ENCODE peak calls at places on chromosomes 5 and 9, in four cellular contexts. Q is astrocyte, A is PC-9, M is coronary artery. Y is an unnamed sample.

GRCh38 chr9:134316444-134317160 is 9.7 kb upstream of the RXRA start:
- DNase-seq in A (no peak), M (no peak), Q (peak), Y (no peak)

GRCh38 chr9:37669232-37669631 is 18.5 kb downstream of the FRMPD1 start:
- DNase-seq in Q (no peak), M (no peak), A (no peak), Y (no peak)

GRCh38 chr5:2168601-2169416 is 286.1 kb upstream of the IRX4 start:
- DNase-seq in A (no peak), Q (no peak), M (no peak), Y (no peak)

GRCh38 chr9:121593066-121593465 is 58.4 kb upstream of the DAB2IP start:
- DNase-seq in A (no peak), Q (no peak), M (no peak), Y (no peak)

GRCh38 chr5:58491216-58491892 is at the start of gene GAPT:
- DNase-seq in A (no peak), M (no peak), Q (no peak), Y (no peak)

GRCh38 chr9:136526625-136527066 is 19.2 kb downstream of the NOTCH1 start:
- DNase-seq in A (no peak), Q (no peak), M (no peak), Y (peak)

GRCh38 chr9:120362446-120362845 is 217.5 kb downstream of the CDK5RAP2 start:
- DNase-seq in A (no peak), M (no peak), Q (peak), Y (no peak)

GRCh38 chr5:174533771-174534221 is 190.6 kb upstream of the MSX2 start:
- DNase-seq in M (no peak), Q (peak), A (peak), Y (no peak)

GRCh38 chr5:62051747-62052146 is 254.3 kb upstream of the KIF2A start:
- DNase-seq in M (no peak), Q (no peak), A (no peak), Y (no peak)

DNA sequence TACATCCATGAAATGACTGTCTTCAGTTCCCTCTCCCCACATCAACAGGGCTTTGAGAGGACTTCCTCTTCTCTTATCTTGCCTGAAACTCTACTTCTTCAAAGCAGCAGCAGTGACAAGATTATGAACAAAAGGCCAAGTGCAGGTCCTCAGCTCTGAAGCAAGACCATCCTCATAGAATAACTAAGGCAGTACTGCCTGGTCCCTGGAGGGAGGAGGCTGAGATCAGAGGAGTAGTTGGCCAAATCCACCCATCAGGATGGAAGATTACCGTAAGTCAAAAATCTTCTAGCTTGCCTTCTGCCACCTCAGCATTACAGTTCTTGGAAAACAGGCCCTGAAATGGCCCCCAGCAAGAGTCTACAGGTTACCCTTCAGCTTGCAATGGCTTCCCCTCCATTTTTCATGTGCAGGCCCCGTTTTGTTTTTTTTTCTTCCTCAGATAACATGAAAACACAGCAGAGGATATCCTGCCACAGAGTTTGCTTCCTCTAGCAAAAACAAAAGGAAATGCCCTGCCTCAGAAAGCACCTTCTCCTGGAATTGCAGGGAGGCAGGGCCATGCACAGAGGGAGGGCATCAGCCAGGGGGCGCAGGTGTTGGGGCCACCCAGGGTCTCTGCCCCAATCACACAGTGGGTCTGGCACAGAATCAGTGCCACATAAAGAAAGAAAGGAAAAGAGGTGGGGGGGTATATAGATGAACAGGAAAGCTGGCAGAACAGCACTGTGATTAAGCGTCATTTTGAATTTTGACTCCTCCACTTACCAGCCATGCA is 40.0 kb downstream of the KLHL3 start:
- DNase-seq in M (no peak), A (no peak), Q (no peak), Y (no peak)
- H3K4me3 ChIP-seq in M (no peak), A (no peak), Q (no peak), Y (no peak)

DNA sequence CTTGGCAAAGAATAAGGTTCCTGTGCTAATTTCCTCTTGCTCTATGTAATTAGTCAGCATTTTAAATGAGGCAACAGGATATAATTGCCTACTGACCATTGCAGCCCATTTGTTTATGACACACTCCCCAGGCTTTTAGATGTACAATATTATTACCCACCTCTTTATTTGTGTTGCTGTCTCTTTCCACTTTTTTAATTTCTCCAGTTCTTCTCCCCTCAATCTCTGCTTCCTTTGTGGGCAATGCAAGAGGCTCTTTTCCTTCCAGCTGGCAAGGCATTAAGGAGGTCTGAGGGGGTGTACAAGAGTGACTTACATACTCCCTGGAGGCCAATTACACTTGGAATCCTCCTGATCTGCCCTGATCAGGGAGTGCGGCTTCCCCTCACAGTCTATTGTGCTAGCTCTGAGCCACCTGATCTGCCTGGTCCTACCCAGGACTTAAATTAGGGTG is 418.8 kb downstream of the NR2F1-AS1 start:
- DNase-seq in Q (peak), A (peak), M (no peak), Y (no peak)
- H3K4me3 ChIP-seq in Q (peak), A (peak), M (no peak), Y (no peak)

GRCh38 chr5:67214713-67215591 is 18.4 kb upstream of the CD180 start:
- DNase-seq in Q (no peak), M (no peak), A (no peak), Y (peak)
- H3K4me3 ChIP-seq in Q (no peak), M (peak), A (no peak), Y (no peak)

GRCh38 chr5:150138551-150139265 is 16.9 kb downstream of the PDGFRB start:
- DNase-seq in Q (peak), A (no peak), M (peak), Y (no peak)
- H3K4me3 ChIP-seq in Q (peak), A (no peak), M (peak), Y (no peak)

GRCh38 chr5:150155258-150156032 is at the start of gene PDGFRB:
- DNase-seq in M (peak), Q (peak), A (peak), Y (peak)
- H3K4me3 ChIP-seq in M (peak), Q (peak), A (no peak), Y (peak)

GRCh38 chr5:67537439-67538342 is 341.1 kb upstream of the CD180 start:
- DNase-seq in A (no peak), M (no peak), Q (no peak), Y (no peak)
- H3K4me3 ChIP-seq in A (no peak), M (peak), Q (no peak), Y (no peak)

DNA sequence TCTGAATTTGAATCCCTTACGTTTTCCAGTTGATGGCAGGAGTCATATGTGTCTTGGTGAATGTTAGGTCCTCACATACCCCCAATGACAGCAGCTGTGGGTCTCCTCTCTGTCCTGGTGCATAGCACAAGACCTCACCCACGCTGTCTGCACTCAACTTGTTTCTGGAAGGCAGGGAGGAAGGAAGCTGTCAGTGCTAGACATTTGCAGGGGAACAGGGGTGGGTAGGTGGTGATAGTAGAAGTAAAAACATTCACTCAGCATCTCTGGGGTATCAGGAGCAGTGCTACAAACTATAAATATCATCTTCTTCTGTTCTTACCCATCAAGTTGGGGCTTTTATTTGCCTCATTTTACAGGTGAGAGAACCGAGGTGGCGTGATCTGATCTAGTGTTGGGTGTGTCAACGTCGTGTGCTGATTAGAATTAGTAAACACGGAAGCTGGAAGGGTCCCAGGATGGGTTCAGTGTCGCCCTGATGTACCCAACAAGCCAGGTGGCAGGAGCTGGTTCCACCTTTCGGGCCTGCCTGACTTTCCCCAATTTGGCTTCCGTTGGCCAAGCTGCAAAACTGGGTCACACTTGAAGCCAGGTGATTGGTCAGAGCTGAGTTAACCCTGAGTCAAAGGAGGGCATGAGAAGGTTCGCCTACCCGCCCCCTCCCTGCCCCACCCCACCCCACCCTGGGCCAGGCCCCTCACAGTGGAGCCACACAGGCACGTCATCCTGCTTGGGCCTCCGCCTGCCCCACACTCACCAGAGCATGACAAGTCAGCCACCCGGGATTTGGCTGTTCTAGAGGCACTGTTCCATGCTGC is 15.8 kb downstream of the ERGIC1 start:
- DNase-seq in A (no peak), M (no peak), Q (no peak), Y (peak)
- H3K4me3 ChIP-seq in A (no peak), M (no peak), Q (no peak), Y (no peak)

GRCh38 chr9:131610231-131610761 is 65.0 kb downstream of the PRRT1B start:
- DNase-seq in A (no peak), M (no peak), Q (peak), Y (no peak)

GRCh38 chr9:131606896-131607567 is 61.7 kb downstream of the PRRT1B start:
- DNase-seq in M (no peak), Q (no peak), A (no peak), Y (no peak)

GRCh38 chr9:131609116-131609830 is 64.0 kb downstream of the PRRT1B start:
- DNase-seq in M (no peak), Q (peak), A (no peak), Y (no peak)

GRCh38 chr9:131607591-131607990 is 62.3 kb downstream of the PRRT1B start:
- DNase-seq in M (no peak), Q (no peak), A (no peak), Y (no peak)

DNA sequence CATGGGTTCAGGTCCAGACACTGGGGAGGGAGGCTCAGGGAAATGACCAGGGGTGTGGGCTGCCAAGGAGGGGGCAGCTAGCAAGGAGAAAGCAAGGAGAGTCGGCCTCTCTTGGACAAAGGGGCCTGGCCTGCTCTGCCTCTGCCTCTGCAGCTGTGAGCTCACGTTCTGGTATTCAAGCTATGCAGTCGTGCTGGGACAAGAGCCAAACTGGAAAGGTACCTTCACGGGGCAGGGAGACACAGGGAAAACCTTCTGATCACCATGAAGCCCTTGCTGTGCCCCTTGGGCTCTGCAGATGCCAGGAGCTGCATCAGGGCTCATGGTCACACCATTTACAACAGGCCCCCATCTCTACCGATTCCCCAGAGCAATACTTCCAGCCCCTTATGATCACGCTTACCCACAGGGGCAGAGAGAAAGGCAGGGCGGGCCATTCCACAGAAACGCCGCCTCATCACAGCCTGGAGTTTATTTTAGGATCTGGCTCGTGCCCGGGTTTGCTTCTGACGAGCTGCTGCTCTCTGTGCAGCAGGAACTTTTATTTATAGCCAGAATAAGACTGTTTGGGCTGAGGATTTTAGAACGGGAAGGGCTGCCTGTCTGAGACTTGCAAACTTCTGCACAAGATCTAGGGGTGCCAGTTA is 63.3 kb downstream of the PRRT1B start:
- DNase-seq in A (peak), M (peak), Q (peak), Y (no peak)
- H3K4me3 ChIP-seq in A (peak), M (peak), Q (peak), Y (no peak)

DNA sequence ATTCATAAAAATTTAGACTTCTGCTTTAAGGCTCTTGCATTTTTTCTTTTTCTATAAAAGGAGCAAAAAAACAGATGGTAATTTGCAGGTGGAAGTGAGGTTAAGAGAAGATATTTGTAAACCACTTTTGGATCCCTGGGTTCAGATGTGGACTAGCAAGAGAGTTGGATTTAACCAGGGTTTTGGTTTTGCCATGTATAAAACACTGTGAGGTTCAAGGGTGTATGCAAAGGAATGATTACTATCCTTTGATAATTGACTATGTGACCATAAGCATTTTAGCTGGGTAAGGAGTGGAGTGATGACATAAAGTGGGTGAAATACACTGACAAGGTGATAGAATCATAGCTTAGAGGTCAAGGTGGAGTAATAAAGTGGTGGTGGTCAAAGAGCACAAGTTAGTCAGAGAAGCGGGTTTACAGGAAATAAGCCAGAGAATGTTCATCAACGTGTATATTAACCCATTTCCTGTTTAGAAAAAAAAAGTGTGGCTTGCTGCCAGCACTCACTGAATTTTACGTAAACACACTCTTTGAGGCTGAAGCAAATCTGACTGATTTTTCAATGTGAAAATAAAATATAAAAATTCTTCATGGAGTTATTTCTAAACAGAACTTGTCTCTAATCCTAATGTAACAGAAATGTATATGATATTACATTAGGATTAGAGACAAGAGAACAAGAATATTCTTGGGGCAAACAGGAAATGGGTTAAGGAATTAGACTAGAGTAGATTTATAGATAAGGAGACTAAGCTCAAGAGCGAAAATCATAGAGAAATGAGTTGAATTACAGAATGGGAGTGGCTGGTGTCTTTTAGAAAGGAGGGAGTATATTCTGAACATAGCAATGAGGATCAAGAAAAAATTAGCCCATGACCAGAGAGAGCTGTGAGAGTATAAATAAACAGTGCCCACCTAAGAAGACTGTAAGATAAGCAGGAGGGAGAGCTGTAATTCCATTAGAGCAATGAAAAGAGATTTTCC is 74.5 kb downstream of the CDKN2A start:
- DNase-seq in Q (peak), M (no peak), A (no peak), Y (peak)
- H3K4me3 ChIP-seq in Q (no peak), M (no peak), A (no peak), Y (no peak)

Y was measured in colonic mucosa.